ENCODE peak calls at places on chromosomes 6 and 20, in five cellular contexts. V, L, Z, P and G are unnamed samples.

GRCh38 chr6:128271527-128271926 is 248.9 kb downstream of the PTPRK start:
- DNase-seq in V (no peak), L (no peak), Z (no peak), P (no peak), G (no peak)

GRCh38 chr6:39035689-39036088 is 12.9 kb upstream of the GLP1R start:
- DNase-seq in V (no peak), L (no peak), Z (no peak), P (no peak), G (no peak)

GRCh38 chr6:53309059-53309896 is 39.5 kb downstream of the ELOVL5 start:
- DNase-seq in V (peak), L (no peak), Z (no peak), P (no peak), G (no peak)

GRCh38 chr6:125942677-125943527 is 13.7 kb upstream of the HINT3 start:
- DNase-seq in V (no peak), L (no peak), Z (no peak), P (no peak), G (no peak)

GRCh38 chr6:56046576-56046975 is 171.2 kb upstream of the BMP5 start:
- DNase-seq in V (no peak), L (no peak), Z (peak), P (no peak), G (no peak)

GRCh38 chr6:144296973-144297372 is 11.8 kb downstream of the UTRN start:
- DNase-seq in V (no peak), L (no peak), Z (peak), P (no peak), G (no peak)

GRCh38 chr6:3805448-3806123 is 43.6 kb upstream of the FAM50B start:
- DNase-seq in V (no peak), L (no peak), Z (no peak), P (no peak), G (no peak)

GRCh38 chr20:64091340-64091739 is 7.1 kb upstream of the LKAAEAR1 start:
- DNase-seq in V (no peak), L (no peak), Z (no peak), P (no peak), G (no peak)

GRCh38 chr6:166412911-166413384 is 30.2 kb upstream of the MPC1 start:
- DNase-seq in V (no peak), L (no peak), Z (no peak), P (no peak), G (no peak)

GRCh38 chr6:91704531-91704930 is 1117.7 kb upstream of the MAP3K7 start:
- DNase-seq in V (no peak), L (no peak), Z (no peak), P (no peak), G (no peak)

GRCh38 chr6:16146527-16146955 is 17.7 kb downstream of the MYLIP start:
- DNase-seq in V (peak), L (no peak), Z (no peak), P (no peak), G (no peak)

GRCh38 chr6:154887051-154887450 is 108.1 kb upstream of the TIAM2 start:
- DNase-seq in V (no peak), L (no peak), Z (no peak), P (no peak), G (no peak)

GRCh38 chr20:9110365-9110764 is 41.5 kb downstream of the PLCB4 start:
- DNase-seq in V (no peak), L (no peak), Z (no peak), P (no peak), G (no peak)

GRCh38 chr20:56631318-56631989 is 2.3 kb downstream of the TFAP2C start:
- DNase-seq in V (peak), L (peak), Z (no peak), P (no peak), G (no peak)

GRCh38 chr6:41937881-41938574 is 3.6 kb downstream of the CCND3 start:
- DNase-seq in V (no peak), L (no peak), Z (no peak), P (no peak), G (no peak)

GRCh38 chr6:101607286-101607685 is 213.8 kb downstream of the GRIK2 start:
- DNase-seq in V (no peak), L (no peak), Z (no peak), P (no peak), G (no peak)

GRCh38 chr6:13194852-13195251 is 133.5 kb downstream of the TBC1D7 start:
- DNase-seq in V (peak), L (peak), Z (no peak), P (peak), G (no peak)

GRCh38 chr6:161169690-161170089 is 104.2 kb downstream of the AGPAT4 start:
- DNase-seq in V (peak), L (no peak), Z (no peak), P (no peak), G (no peak)

GRCh38 chr6:14732845-14733757 is 512.8 kb upstream of the JARID2 start:
- DNase-seq in V (no peak), L (no peak), Z (no peak), P (peak), G (no peak)

GRCh38 chr6:148972481-148972880 is 225.7 kb downstream of the UST start:
- DNase-seq in V (no peak), L (peak), Z (peak), P (peak), G (peak)
- TF ChIP-seq POLR2AphosphoS5 in V (no peak), L (peak), Z (no peak), P (no peak), G (peak)

DNA sequence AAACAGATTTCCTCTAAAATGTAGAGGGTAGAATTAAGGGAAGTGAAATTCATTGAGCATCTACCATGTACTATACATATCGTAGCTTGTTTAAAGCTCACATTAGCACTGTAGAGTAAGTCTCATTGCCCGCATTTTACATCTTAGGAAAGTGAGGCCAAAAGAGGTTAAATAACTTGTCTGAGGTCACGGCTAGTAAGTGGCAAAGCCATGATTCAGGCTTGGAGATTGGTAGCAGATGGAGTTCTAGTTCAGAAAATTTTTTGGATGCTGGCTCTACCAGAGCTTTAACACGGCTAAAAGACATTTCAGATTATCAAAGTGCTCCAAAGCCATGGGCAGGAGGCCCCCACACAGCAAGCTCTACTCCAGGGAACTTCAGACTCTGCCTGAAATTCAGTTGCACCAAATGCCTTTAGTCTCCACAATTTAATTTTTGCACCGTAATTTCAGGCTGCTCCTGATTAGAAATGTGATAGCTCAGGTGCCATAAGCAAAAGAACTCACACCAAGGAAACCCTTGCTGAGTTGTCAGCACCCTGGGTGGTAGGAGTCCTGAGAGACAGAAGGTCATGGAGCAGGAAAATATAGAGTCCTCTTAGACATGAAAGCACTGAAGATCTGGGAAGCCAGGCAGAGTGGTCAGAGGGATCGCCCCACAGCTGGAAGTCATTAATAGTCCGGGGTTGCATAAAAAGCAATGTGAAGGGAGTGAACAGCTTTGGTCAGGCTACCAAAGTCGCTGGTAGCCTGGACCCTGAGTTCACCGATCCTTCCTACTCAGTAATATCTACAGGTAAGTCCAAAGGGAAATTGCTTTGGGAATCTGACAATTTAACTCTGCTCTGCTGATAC is 55.2 kb upstream of the ASIP start:
- DNase-seq in V (peak), L (no peak), Z (no peak), P (no peak), G (no peak)
- TF ChIP-seq POLR2AphosphoS5 in V (no peak), L (no peak), Z (no peak), P (no peak), G (no peak)

GRCh38 chr6:105990151-105990550 is 96.0 kb upstream of the PRDM1 start:
- DNase-seq in V (no peak), L (peak), Z (no peak), P (no peak), G (no peak)

GRCh38 chr6:105992315-105992961 is 93.7 kb upstream of the PRDM1 start:
- DNase-seq in V (peak), L (peak), Z (peak), P (no peak), G (no peak)

GRCh38 chr6:105993341-105993740 is 92.8 kb upstream of the PRDM1 start:
- DNase-seq in V (no peak), L (peak), Z (no peak), P (no peak), G (no peak)

GRCh38 chr6:105993769-105994521 is 92.2 kb upstream of the PRDM1 start:
- DNase-seq in V (peak), L (peak), Z (no peak), P (no peak), G (no peak)

GRCh38 chr6:105991561-105992314 is 94.4 kb upstream of the PRDM1 start:
- DNase-seq in V (peak), L (peak), Z (no peak), P (no peak), G (no peak)
- TF ChIP-seq POLR2AphosphoS5 in V (peak), L (no peak), Z (no peak), P (no peak), G (no peak)

DNA sequence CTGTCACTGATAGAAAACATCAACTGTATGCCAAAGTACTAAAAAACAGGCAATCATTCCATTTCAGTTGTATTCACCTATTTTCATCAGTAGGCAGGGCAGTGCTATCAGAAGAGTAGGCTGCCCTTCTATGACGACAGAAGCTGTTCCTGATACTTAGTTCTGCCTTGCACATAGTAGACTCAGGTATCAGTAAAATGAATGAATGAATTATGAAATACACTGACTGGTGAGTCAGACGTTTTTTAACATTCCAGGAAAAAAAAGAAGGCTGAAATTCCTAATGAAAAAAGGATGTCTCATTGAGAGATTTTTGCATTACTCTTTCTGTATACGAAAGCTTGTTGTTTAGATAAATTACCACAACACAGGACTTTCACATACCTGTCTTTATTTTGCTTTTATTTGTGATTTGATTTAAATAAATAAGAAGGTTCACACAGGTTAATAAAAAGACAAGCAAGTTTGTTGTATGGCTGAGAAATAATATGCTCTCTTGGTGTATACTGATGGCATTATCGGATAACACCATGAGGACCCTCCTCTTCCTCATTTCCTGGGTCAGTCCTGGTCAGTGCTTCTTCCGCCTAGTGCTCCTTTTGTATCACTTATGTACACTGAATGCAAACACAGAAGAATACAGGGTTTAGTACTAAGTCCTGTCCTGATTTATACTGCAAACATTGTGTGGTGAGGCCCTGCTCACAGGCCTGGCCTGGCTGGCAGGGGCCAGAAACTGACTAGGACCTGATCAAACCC is 39.4 kb upstream of the SPDEF start:
- DNase-seq in V (no peak), L (no peak), Z (no peak), P (no peak), G (no peak)
- TF ChIP-seq POLR2AphosphoS5 in V (no peak), L (no peak), Z (no peak), P (no peak), G (no peak)

GRCh38 chr6:90296346-90297123 is at the start of gene BACH2:
- DNase-seq in V (peak), L (peak), Z (peak), P (peak), G (no peak)
- TF ChIP-seq POLR2AphosphoS5 in V (no peak), L (no peak), Z (peak), P (peak), G (no peak)

GRCh38 chr6:133108377-133108776 is 132.8 kb upstream of the EYA4 start:
- DNase-seq in V (peak), L (no peak), Z (no peak), P (no peak), G (no peak)
- TF ChIP-seq POLR2AphosphoS5 in V (peak), L (no peak), Z (no peak), P (no peak), G (no peak)

DNA sequence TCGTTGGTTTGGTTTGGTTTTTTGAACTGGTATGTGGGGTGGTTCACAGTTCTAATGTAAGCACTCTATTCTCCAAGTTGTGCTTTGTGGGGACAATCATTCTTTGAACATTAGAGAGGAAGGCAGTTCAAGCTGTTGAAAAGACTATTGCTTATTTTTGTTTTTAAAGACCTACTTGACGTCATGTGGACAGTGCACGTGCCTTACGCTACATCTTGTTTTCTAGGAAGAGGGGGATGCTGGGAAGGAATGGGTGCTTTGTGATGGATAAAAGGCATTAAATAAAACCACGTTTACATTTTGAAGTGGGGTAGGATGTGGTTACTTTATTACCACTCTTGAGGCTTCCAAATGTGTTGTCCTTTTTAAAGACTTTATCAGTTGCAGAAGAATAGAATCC is 168.0 kb downstream of the ZMYND8 start:
- DNase-seq in V (no peak), L (no peak), Z (no peak), P (no peak), G (no peak)
- TF ChIP-seq POLR2AphosphoS5 in V (no peak), L (no peak), Z (no peak), P (no peak), G (no peak)